ENCODE peak calls at places on chromosomes 13 and 19, in four cellular contexts. D is K562, W is HepG2, R is GM12878. M is an unnamed sample.

GRCh38 chr13:110302986-110303385 is 4.0 kb downstream of the COL4A1 start:
- DNase-seq in D (no peak), W (no peak), R (no peak), M (no peak)

GRCh38 chr13:48333976-48334375 is 30.4 kb downstream of the RB1 start:
- DNase-seq in R (no peak), W (no peak), D (no peak), M (no peak)

GRCh38 chr19:4707322-4707721 is 16.3 kb downstream of the DPP9 start:
- DNase-seq in W (no peak), D (no peak), R (no peak), M (no peak)

GRCh38 chr13:80342541-80343371 is 1.8 kb upstream of the SPRY2 start:
- DNase-seq in D (peak), W (peak), R (no peak), M (no peak)

GRCh38 chr13:53010374-53011105 is 18.1 kb upstream of the OLFM4 start:
- DNase-seq in D (no peak), R (no peak), W (peak), M (no peak)

GRCh38 chr19:11168568-11168967 is 13.0 kb upstream of the SPC24 start:
- DNase-seq in D (no peak), R (no peak), W (no peak), M (no peak)

GRCh38 chr19:50046649-50047503 is 21.1 kb downstream of the ZNF473 start:
- DNase-seq in D (peak), W (peak), R (no peak), M (no peak)

GRCh38 chr13:24181991-24182702 is 21.6 kb downstream of the SPATA13 start:
- DNase-seq in W (peak), D (no peak), R (no peak), M (no peak)

GRCh38 chr13:113123226-113124150 is 889 bp downstream of the F10 start:
- DNase-seq in R (no peak), D (peak), W (peak), M (no peak)

GRCh38 chr19:55228015-55228391 is 560 bp downstream of the TMEM86B start:
- DNase-seq in W (no peak), R (no peak), D (no peak), M (no peak)

GRCh38 chr13:54953786-54954185 is 1925.2 kb downstream of the OLFM4 start:
- DNase-seq in W (no peak), D (no peak), R (no peak), M (no peak)

GRCh38 chr13:27401210-27401609 is 23.2 kb upstream of the GTF3A start:
- DNase-seq in W (no peak), R (no peak), D (no peak), M (no peak)

GRCh38 chr13:112652512-112653458 is 37.1 kb upstream of the ATP11A start:
- DNase-seq in R (no peak), W (no peak), D (no peak), M (no peak)

GRCh38 chr19:5143471-5144411 is 174.8 kb downstream of the KDM4B start:
- DNase-seq in W (no peak), D (no peak), R (no peak), M (no peak)

GRCh38 chr19:2451138-2451537 is 5.6 kb downstream of the LMNB2 start:
- DNase-seq in W (no peak), D (no peak), R (no peak), M (no peak)

GRCh38 chr13:93446256-93446655 is 219.6 kb downstream of the GPC6 start:
- DNase-seq in R (no peak), W (no peak), D (no peak), M (no peak)

GRCh38 chr13:32761472-32761871 is 175.2 kb downstream of the PDS5B start:
- DNase-seq in D (no peak), R (no peak), W (no peak), M (no peak)

GRCh38 chr19:48842744-48843162 is 6.5 kb upstream of the HSD17B14 start:
- DNase-seq in D (peak), W (peak), R (no peak), M (no peak)

GRCh38 chr13:87123987-87124784 is 547.0 kb upstream of the SLITRK5 start:
- DNase-seq in W (peak), R (no peak), D (peak), M (no peak)

GRCh38 chr19:45086453-45086852 is 6.5 kb upstream of the PPP1R37 start:
- DNase-seq in W (no peak), D (no peak), R (no peak), M (no peak)

GRCh38 chr19:36072081-36072480 is 17.4 kb downstream of the WDR62 start:
- DNase-seq in R (no peak), D (no peak), W (no peak), M (no peak)

GRCh38 chr13:21240586-21240985 is 64.1 kb downstream of the MRPL57 start:
- DNase-seq in R (no peak), W (no peak), D (no peak), M (no peak)

GRCh38 chr19:17243854-17244617 is 1.7 kb downstream of the NR2F6 start:
- DNase-seq in D (peak), R (no peak), W (peak), M (no peak)

GRCh38 chr13:86591862-86592261 is 792.6 kb upstream of the SLITRK6 start:
- DNase-seq in R (no peak), W (no peak), D (no peak), M (no peak)

GRCh38 chr19:31504221-31504620 is 155.0 kb upstream of the TSHZ3 start:
- DNase-seq in R (no peak), D (no peak), W (no peak), M (no peak)

GRCh38 chr13:59531571-59532091 is 632.1 kb downstream of the DIAPH3 start:
- DNase-seq in D (peak), W (peak), R (no peak), M (no peak)

GRCh38 chr13:114067381-114067885 is 65.0 kb downstream of the RASA3 start:
- DNase-seq in R (peak), D (no peak), W (no peak), M (no peak)

GRCh38 chr13:114166381-114167131 is 12.5 kb upstream of the CFAP97D2 start:
- DNase-seq in W (no peak), D (no peak), R (no peak), M (no peak)

GRCh38 chr13:106753241-106753640 is 185.3 kb upstream of the ARGLU1 start:
- DNase-seq in D (no peak), W (no peak), R (no peak), M (no peak)

GRCh38 chr19:2231621-2232221 is 4.4 kb downstream of the PLEKHJ1 start:
- DNase-seq in W (no peak), R (no peak), D (no peak), M (no peak)

DNA sequence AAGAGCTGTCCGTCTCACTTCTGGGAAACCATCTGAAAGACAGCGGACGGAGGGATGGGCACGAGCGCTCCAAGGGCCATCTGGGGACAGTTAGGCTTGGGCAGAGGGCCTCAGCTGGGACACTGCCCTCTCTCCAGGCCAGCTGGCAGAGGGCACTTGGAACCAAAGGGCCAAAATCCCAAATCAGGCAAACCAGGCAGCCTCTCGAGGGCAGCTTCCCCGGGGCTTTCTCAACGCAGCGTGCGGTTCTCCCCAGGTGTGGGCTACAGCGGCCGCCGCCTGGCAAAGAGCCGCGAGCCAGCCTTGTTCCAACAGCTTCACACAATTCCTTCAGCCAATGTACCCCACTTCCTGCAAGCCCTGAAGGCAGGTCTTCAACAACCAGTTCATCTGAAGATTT is 5.0 kb downstream of the MLLT1 start:
- DNase-seq in R (no peak), D (peak), W (no peak), M (no peak)
- TF ChIP-seq TAF1 in R (no peak), D (no peak), W (no peak), M (no peak)

GRCh38 chr13:46176756-46177155 is 5.2 kb downstream of the LCP1 start:
- DNase-seq in D (no peak), W (no peak), R (peak), M (no peak)

GRCh38 chr13:46180393-46180792 is 1.6 kb downstream of the LCP1 start:
- DNase-seq in D (no peak), R (no peak), W (no peak), M (no peak)

GRCh38 chr13:46179576-46180368 is 2.2 kb downstream of the LCP1 start:
- DNase-seq in D (peak), R (no peak), W (no peak), M (no peak)

GRCh38 chr13:46178143-46178542 is 3.8 kb downstream of the LCP1 start:
- DNase-seq in W (no peak), D (no peak), R (no peak), M (no peak)

DNA sequence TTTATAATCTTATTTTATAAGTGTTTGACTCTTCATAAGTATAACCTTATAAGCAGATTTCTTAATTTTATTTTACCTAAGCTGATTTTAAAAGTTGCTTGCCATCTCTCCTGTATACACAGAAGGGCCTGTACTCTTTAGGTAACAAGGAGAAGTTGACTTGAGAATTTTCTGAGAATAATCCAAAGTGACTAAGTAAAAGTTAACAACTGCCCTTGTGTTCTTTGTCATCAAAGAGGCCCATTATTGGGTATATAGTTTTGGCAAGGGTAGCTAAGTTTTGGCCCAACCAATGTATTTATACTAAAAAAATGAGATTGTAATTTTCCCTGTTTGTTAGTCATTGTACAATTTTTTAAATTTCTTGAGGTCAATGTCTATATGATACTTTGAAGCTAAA is 3.2 kb downstream of the LCP1 start:
- DNase-seq in D (no peak), W (no peak), R (no peak), M (no peak)
- TF ChIP-seq TAF1 in D (no peak), W (no peak), R (no peak), M (no peak)

DNA sequence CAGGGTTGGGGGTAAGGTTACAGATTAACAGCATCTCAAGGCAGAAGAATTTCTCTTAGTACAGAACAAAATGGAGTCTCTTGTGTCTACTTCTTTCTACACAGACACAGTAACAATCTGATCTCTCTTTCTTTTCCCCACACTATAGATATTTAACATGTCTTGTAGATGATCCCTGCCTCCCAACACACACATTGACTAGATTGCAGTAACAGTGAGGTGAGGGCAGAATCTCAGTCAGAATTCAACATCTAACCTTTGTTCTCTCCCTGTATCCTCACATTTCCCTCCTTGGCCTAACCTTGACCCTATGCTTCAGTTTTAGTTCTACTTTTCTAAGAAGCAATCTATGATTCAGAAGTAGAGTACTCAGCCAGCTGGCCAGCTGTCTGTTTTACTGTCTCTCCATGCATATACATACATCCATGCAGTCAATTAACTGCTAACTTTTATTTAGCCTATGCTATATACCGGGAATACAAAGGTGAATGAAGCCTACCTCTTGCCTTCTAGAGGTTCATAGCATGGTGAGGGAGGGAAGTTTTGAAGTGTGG is 18.1 kb downstream of the DNAJC15 start:
- DNase-seq in W (no peak), D (no peak), R (no peak), M (no peak)
- TF ChIP-seq TAF1 in W (no peak), D (no peak), R (no peak), M (no peak)

GRCh38 chr13:39892731-39893293 is 237.3 kb downstream of the COG6 start:
- DNase-seq in D (no peak), W (no peak), R (no peak), M (no peak)
- TF ChIP-seq TAF1 in D (no peak), W (no peak), R (no peak), M (no peak)